ENCODE peak calls at places on chromosome 14, in nine cellular contexts. One of them, this sample, is unnamed.

GRCh38 chr14:103597623-103598372 is 31.2 kb upstream of the KLC1 start:
- DNase-seq in GM12891: no peak
- DNase-seq in MCF 10A: peak
- DNase-seq in activated gamma-delta T cell: no peak
- DNase-seq in ureter: no peak
- DNase-seq in left cardiac atrium: peak
- DNase-seq in stimulated activated CD4-positive, alpha-beta T cell treated with anti-CD3 and anti-CD28 coated beads, Interleukin-2, amount 100 ng/mL, for 24 hours: peak
- DNase-seq in T-cell: no peak
- DNase-seq in WTC11: no peak
- DNase-seq in this sample: no peak

GRCh38 chr14:90397401-90398314 is 829 bp downstream of the CALM1 start:
- DNase-seq in left cardiac atrium: peak
- DNase-seq in activated gamma-delta T cell: peak
- DNase-seq in ureter: peak
- DNase-seq in WTC11: peak
- DNase-seq in MCF 10A: peak
- DNase-seq in T-cell: peak
- DNase-seq in stimulated activated CD4-positive, alpha-beta T cell treated with anti-CD3 and anti-CD28 coated beads, Interleukin-2, amount 100 ng/mL, for 24 hours: peak
- DNase-seq in GM12891: peak
- DNase-seq in this sample: no peak

GRCh38 chr14:54108481-54109471 is 152.2 kb upstream of the BMP4 start:
- DNase-seq in WTC11: no peak
- DNase-seq in left cardiac atrium: no peak
- DNase-seq in activated gamma-delta T cell: no peak
- DNase-seq in T-cell: no peak
- DNase-seq in GM12891: no peak
- DNase-seq in MCF 10A: peak
- DNase-seq in stimulated activated CD4-positive, alpha-beta T cell treated with anti-CD3 and anti-CD28 coated beads, Interleukin-2, amount 100 ng/mL, for 24 hours: no peak
- DNase-seq in ureter: no peak
- DNase-seq in this sample: peak

GRCh38 chr14:97056086-97056485 is 258.9 kb downstream of the VRK1 start:
- DNase-seq in ureter: no peak
- DNase-seq in left cardiac atrium: no peak
- DNase-seq in MCF 10A: peak
- DNase-seq in WTC11: no peak
- DNase-seq in activated gamma-delta T cell: no peak
- DNase-seq in GM12891: no peak
- DNase-seq in stimulated activated CD4-positive, alpha-beta T cell treated with anti-CD3 and anti-CD28 coated beads, Interleukin-2, amount 100 ng/mL, for 24 hours: peak
- DNase-seq in T-cell: no peak
- DNase-seq in this sample: no peak

GRCh38 chr14:37202265-37202664 is 4.5 kb downstream of the MIPOL1 start:
- DNase-seq in T-cell: no peak
- DNase-seq in activated gamma-delta T cell: no peak
- DNase-seq in GM12891: no peak
- DNase-seq in left cardiac atrium: no peak
- DNase-seq in stimulated activated CD4-positive, alpha-beta T cell treated with anti-CD3 and anti-CD28 coated beads, Interleukin-2, amount 100 ng/mL, for 24 hours: no peak
- DNase-seq in ureter: no peak
- DNase-seq in WTC11: no peak
- DNase-seq in MCF 10A: peak
- DNase-seq in this sample: no peak

GRCh38 chr14:28157887-28158791 is 608.4 kb upstream of the FOXG1 start:
- DNase-seq in T-cell: no peak
- DNase-seq in WTC11: no peak
- DNase-seq in stimulated activated CD4-positive, alpha-beta T cell treated with anti-CD3 and anti-CD28 coated beads, Interleukin-2, amount 100 ng/mL, for 24 hours: no peak
- DNase-seq in GM12891: no peak
- DNase-seq in ureter: no peak
- DNase-seq in MCF 10A: no peak
- DNase-seq in left cardiac atrium: no peak
- DNase-seq in activated gamma-delta T cell: no peak
- DNase-seq in this sample: no peak

GRCh38 chr14:73714656-73715081 is 485 bp upstream of the PNMA1 start:
- DNase-seq in WTC11: no peak
- DNase-seq in ureter: no peak
- DNase-seq in stimulated activated CD4-positive, alpha-beta T cell treated with anti-CD3 and anti-CD28 coated beads, Interleukin-2, amount 100 ng/mL, for 24 hours: no peak
- DNase-seq in T-cell: no peak
- DNase-seq in left cardiac atrium: no peak
- DNase-seq in MCF 10A: no peak
- DNase-seq in activated gamma-delta T cell: no peak
- DNase-seq in GM12891: no peak
- DNase-seq in this sample: no peak

GRCh38 chr14:96140964-96141363 is 63.7 kb upstream of the BDKRB2 start:
- DNase-seq in T-cell: no peak
- DNase-seq in activated gamma-delta T cell: no peak
- DNase-seq in WTC11: no peak
- DNase-seq in left cardiac atrium: no peak
- DNase-seq in ureter: no peak
- DNase-seq in GM12891: no peak
- DNase-seq in stimulated activated CD4-positive, alpha-beta T cell treated with anti-CD3 and anti-CD28 coated beads, Interleukin-2, amount 100 ng/mL, for 24 hours: no peak
- DNase-seq in MCF 10A: no peak
- DNase-seq in this sample: no peak

GRCh38 chr14:41285193-41285748 is 321.4 kb upstream of the LRFN5 start:
- DNase-seq in left cardiac atrium: peak
- DNase-seq in ureter: no peak
- DNase-seq in T-cell: no peak
- DNase-seq in WTC11: peak
- DNase-seq in GM12891: no peak
- DNase-seq in stimulated activated CD4-positive, alpha-beta T cell treated with anti-CD3 and anti-CD28 coated beads, Interleukin-2, amount 100 ng/mL, for 24 hours: peak
- DNase-seq in activated gamma-delta T cell: no peak
- DNase-seq in MCF 10A: peak
- DNase-seq in this sample: no peak

GRCh38 chr14:59870277-59871165 is at the start of gene RTN1:
- DNase-seq in GM12891: peak
- DNase-seq in stimulated activated CD4-positive, alpha-beta T cell treated with anti-CD3 and anti-CD28 coated beads, Interleukin-2, amount 100 ng/mL, for 24 hours: peak
- DNase-seq in ureter: peak
- DNase-seq in MCF 10A: peak
- DNase-seq in activated gamma-delta T cell: no peak
- DNase-seq in WTC11: peak
- DNase-seq in T-cell: no peak
- DNase-seq in left cardiac atrium: peak
- DNase-seq in this sample: no peak

GRCh38 chr14:105536051-105536450 is 9.7 kb downstream of the TMEM121 start:
- DNase-seq in GM12891: no peak
- DNase-seq in MCF 10A: no peak
- DNase-seq in activated gamma-delta T cell: no peak
- DNase-seq in left cardiac atrium: no peak
- DNase-seq in stimulated activated CD4-positive, alpha-beta T cell treated with anti-CD3 and anti-CD28 coated beads, Interleukin-2, amount 100 ng/mL, for 24 hours: no peak
- DNase-seq in T-cell: no peak
- DNase-seq in ureter: no peak
- DNase-seq in WTC11: no peak
- DNase-seq in this sample: no peak

GRCh38 chr14:61940669-61941420 is 178.6 kb downstream of the SNAPC1 start:
- DNase-seq in T-cell: no peak
- DNase-seq in left cardiac atrium: no peak
- DNase-seq in MCF 10A: no peak
- DNase-seq in ureter: no peak
- DNase-seq in stimulated activated CD4-positive, alpha-beta T cell treated with anti-CD3 and anti-CD28 coated beads, Interleukin-2, amount 100 ng/mL, for 24 hours: no peak
- DNase-seq in activated gamma-delta T cell: no peak
- DNase-seq in WTC11: peak
- DNase-seq in GM12891: no peak
- DNase-seq in this sample: no peak

GRCh38 chr14:56271988-56272387 is 153.8 kb downstream of the PELI2 start:
- DNase-seq in T-cell: no peak
- DNase-seq in ureter: no peak
- DNase-seq in WTC11: no peak
- DNase-seq in GM12891: no peak
- DNase-seq in left cardiac atrium: no peak
- DNase-seq in MCF 10A: no peak
- DNase-seq in stimulated activated CD4-positive, alpha-beta T cell treated with anti-CD3 and anti-CD28 coated beads, Interleukin-2, amount 100 ng/mL, for 24 hours: no peak
- DNase-seq in activated gamma-delta T cell: no peak
- DNase-seq in this sample: peak

GRCh38 chr14:69945905-69946304 is 66.7 kb downstream of the SMOC1 start:
- DNase-seq in activated gamma-delta T cell: no peak
- DNase-seq in T-cell: no peak
- DNase-seq in left cardiac atrium: no peak
- DNase-seq in MCF 10A: peak
- DNase-seq in ureter: no peak
- DNase-seq in GM12891: no peak
- DNase-seq in stimulated activated CD4-positive, alpha-beta T cell treated with anti-CD3 and anti-CD28 coated beads, Interleukin-2, amount 100 ng/mL, for 24 hours: no peak
- DNase-seq in WTC11: no peak
- DNase-seq in this sample: no peak

GRCh38 chr14:92565040-92565717 is 51.6 kb downstream of the RIN3 start:
- DNase-seq in GM12891: no peak
- DNase-seq in WTC11: no peak
- DNase-seq in ureter: no peak
- DNase-seq in activated gamma-delta T cell: no peak
- DNase-seq in left cardiac atrium: no peak
- DNase-seq in MCF 10A: no peak
- DNase-seq in stimulated activated CD4-positive, alpha-beta T cell treated with anti-CD3 and anti-CD28 coated beads, Interleukin-2, amount 100 ng/mL, for 24 hours: no peak
- DNase-seq in T-cell: no peak
- DNase-seq in this sample: no peak

GRCh38 chr14:36582011-36582873 is at the start of gene NKX2-8:
- DNase-seq in MCF 10A: peak
- DNase-seq in GM12891: no peak
- DNase-seq in ureter: no peak
- DNase-seq in stimulated activated CD4-positive, alpha-beta T cell treated with anti-CD3 and anti-CD28 coated beads, Interleukin-2, amount 100 ng/mL, for 24 hours: no peak
- DNase-seq in WTC11: peak
- DNase-seq in left cardiac atrium: no peak
- DNase-seq in T-cell: no peak
- DNase-seq in activated gamma-delta T cell: no peak
- DNase-seq in this sample: no peak

GRCh38 chr14:86501611-86502010 is 971.7 kb downstream of the FLRT2 start:
- DNase-seq in ureter: no peak
- DNase-seq in MCF 10A: no peak
- DNase-seq in left cardiac atrium: no peak
- DNase-seq in activated gamma-delta T cell: no peak
- DNase-seq in T-cell: no peak
- DNase-seq in WTC11: no peak
- DNase-seq in stimulated activated CD4-positive, alpha-beta T cell treated with anti-CD3 and anti-CD28 coated beads, Interleukin-2, amount 100 ng/mL, for 24 hours: no peak
- DNase-seq in GM12891: no peak
- DNase-seq in this sample: no peak

GRCh38 chr14:100734031-100734990 is 7.6 kb downstream of the DLK1 start:
- DNase-seq in stimulated activated CD4-positive, alpha-beta T cell treated with anti-CD3 and anti-CD28 coated beads, Interleukin-2, amount 100 ng/mL, for 24 hours: no peak
- DNase-seq in left cardiac atrium: peak
- DNase-seq in WTC11: no peak
- DNase-seq in GM12891: no peak
- DNase-seq in activated gamma-delta T cell: no peak
- DNase-seq in T-cell: no peak
- DNase-seq in ureter: no peak
- DNase-seq in MCF 10A: no peak
- DNase-seq in this sample: no peak

GRCh38 chr14:57057803-57058202 is 210.9 kb downstream of the EXOC5 start:
- DNase-seq in MCF 10A: peak
- DNase-seq in ureter: no peak
- DNase-seq in stimulated activated CD4-positive, alpha-beta T cell treated with anti-CD3 and anti-CD28 coated beads, Interleukin-2, amount 100 ng/mL, for 24 hours: no peak
- DNase-seq in T-cell: no peak
- DNase-seq in WTC11: no peak
- DNase-seq in activated gamma-delta T cell: no peak
- DNase-seq in GM12891: no peak
- DNase-seq in left cardiac atrium: no peak
- DNase-seq in this sample: no peak

GRCh38 chr14:68679301-68679700 is 113.6 kb downstream of the ZFP36L1 start:
- DNase-seq in WTC11: no peak
- DNase-seq in ureter: no peak
- DNase-seq in T-cell: no peak
- DNase-seq in activated gamma-delta T cell: no peak
- DNase-seq in left cardiac atrium: no peak
- DNase-seq in GM12891: no peak
- DNase-seq in stimulated activated CD4-positive, alpha-beta T cell treated with anti-CD3 and anti-CD28 coated beads, Interleukin-2, amount 100 ng/mL, for 24 hours: no peak
- DNase-seq in MCF 10A: no peak
- DNase-seq in this sample: no peak

GRCh38 chr14:105944632-105945610 is 418.5 kb downstream of the TMEM121 start:
- DNase-seq in left cardiac atrium: peak
- DNase-seq in WTC11: no peak
- DNase-seq in MCF 10A: peak
- DNase-seq in activated gamma-delta T cell: no peak
- DNase-seq in GM12891: no peak
- DNase-seq in stimulated activated CD4-positive, alpha-beta T cell treated with anti-CD3 and anti-CD28 coated beads, Interleukin-2, amount 100 ng/mL, for 24 hours: peak
- DNase-seq in T-cell: peak
- DNase-seq in ureter: peak
- DNase-seq in this sample: no peak

GRCh38 chr14:49984419-49984818 is 91.5 kb downstream of the ARF6 start:
- DNase-seq in stimulated activated CD4-positive, alpha-beta T cell treated with anti-CD3 and anti-CD28 coated beads, Interleukin-2, amount 100 ng/mL, for 24 hours: no peak
- DNase-seq in ureter: no peak
- DNase-seq in MCF 10A: no peak
- DNase-seq in left cardiac atrium: no peak
- DNase-seq in activated gamma-delta T cell: no peak
- DNase-seq in GM12891: no peak
- DNase-seq in T-cell: no peak
- DNase-seq in WTC11: no peak
- DNase-seq in this sample: no peak

GRCh38 chr14:52563120-52563519 is 10.5 kb downstream of the GPR137C start:
- DNase-seq in ureter: no peak
- DNase-seq in WTC11: no peak
- DNase-seq in left cardiac atrium: no peak
- DNase-seq in GM12891: no peak
- DNase-seq in MCF 10A: peak
- DNase-seq in activated gamma-delta T cell: no peak
- DNase-seq in T-cell: no peak
- DNase-seq in stimulated activated CD4-positive, alpha-beta T cell treated with anti-CD3 and anti-CD28 coated beads, Interleukin-2, amount 100 ng/mL, for 24 hours: no peak
- DNase-seq in this sample: peak

GRCh38 chr14:100085451-100085850 is 20.2 kb downstream of the EVL start:
- DNase-seq in WTC11: no peak
- DNase-seq in stimulated activated CD4-positive, alpha-beta T cell treated with anti-CD3 and anti-CD28 coated beads, Interleukin-2, amount 100 ng/mL, for 24 hours: no peak
- DNase-seq in activated gamma-delta T cell: no peak
- DNase-seq in MCF 10A: no peak
- DNase-seq in T-cell: no peak
- DNase-seq in ureter: no peak
- DNase-seq in GM12891: no peak
- DNase-seq in left cardiac atrium: no peak
- DNase-seq in this sample: no peak

GRCh38 chr14:38553586-38553985 is 297.7 kb upstream of the CLEC14A start:
- DNase-seq in ureter: no peak
- DNase-seq in MCF 10A: no peak
- DNase-seq in T-cell: no peak
- DNase-seq in activated gamma-delta T cell: no peak
- DNase-seq in stimulated activated CD4-positive, alpha-beta T cell treated with anti-CD3 and anti-CD28 coated beads, Interleukin-2, amount 100 ng/mL, for 24 hours: no peak
- DNase-seq in WTC11: no peak
- DNase-seq in GM12891: no peak
- DNase-seq in left cardiac atrium: no peak
- DNase-seq in this sample: peak

GRCh38 chr14:96839251-96839650 is 42.1 kb downstream of the VRK1 start:
- DNase-seq in stimulated activated CD4-positive, alpha-beta T cell treated with anti-CD3 and anti-CD28 coated beads, Interleukin-2, amount 100 ng/mL, for 24 hours: no peak
- DNase-seq in GM12891: no peak
- DNase-seq in ureter: no peak
- DNase-seq in T-cell: no peak
- DNase-seq in WTC11: no peak
- DNase-seq in MCF 10A: no peak
- DNase-seq in activated gamma-delta T cell: no peak
- DNase-seq in left cardiac atrium: no peak
- DNase-seq in this sample: no peak

GRCh38 chr14:105019861-105020814 is 745 bp downstream of the CDCA4 start:
- DNase-seq in left cardiac atrium: no peak
- DNase-seq in WTC11: peak
- DNase-seq in stimulated activated CD4-positive, alpha-beta T cell treated with anti-CD3 and anti-CD28 coated beads, Interleukin-2, amount 100 ng/mL, for 24 hours: peak
- DNase-seq in GM12891: no peak
- DNase-seq in T-cell: peak
- DNase-seq in activated gamma-delta T cell: peak
- DNase-seq in MCF 10A: peak
- DNase-seq in ureter: no peak
- DNase-seq in this sample: no peak

GRCh38 chr14:94588311-94588710 is 7.1 kb downstream of the SERPINA5 start:
- DNase-seq in stimulated activated CD4-positive, alpha-beta T cell treated with anti-CD3 and anti-CD28 coated beads, Interleukin-2, amount 100 ng/mL, for 24 hours: no peak
- DNase-seq in GM12891: no peak
- DNase-seq in T-cell: no peak
- DNase-seq in ureter: no peak
- DNase-seq in WTC11: no peak
- DNase-seq in MCF 10A: no peak
- DNase-seq in left cardiac atrium: no peak
- DNase-seq in activated gamma-delta T cell: no peak
- DNase-seq in this sample: no peak